ENCODE peak calls at places on chromosomes 11 and 22, in seven cellular contexts. O is IMR-90, F is H9, A is neuronal stem cell, C is mesenchymal stem cell, U is H1, B is mesendoderm. D is an unnamed sample. For H3K4me1, the result is how much of the 10 kb centered on the place peaks cover.

GRCh38 chr11:59011672-59012071 is 72.4 kb downstream of the GLYATL1 start:
- DNase-seq in O (no peak), F (peak), A (peak), C (no peak), U (peak), B (peak), D (no peak)

GRCh38 chr11:1938343-1939005 is 8.7 kb upstream of the MRPL23 start:
- DNase-seq in O (no peak), F (no peak), A (no peak), C (no peak), U (peak), B (no peak), D (no peak)

GRCh38 chr11:117230286-117230961 is 1.4 kb downstream of the PCSK7 start:
- DNase-seq in O (peak), F (no peak), A (no peak), C (no peak), U (no peak), B (no peak), D (no peak)

GRCh38 chr22:37427711-37428635 is 694 bp upstream of the ELFN2 start:
- DNase-seq in O (no peak), F (no peak), A (no peak), C (no peak), U (no peak), B (no peak), D (no peak)

GRCh38 chr11:86735462-86736302 is 63.3 kb upstream of the ME3 start:
- DNase-seq in O (peak), F (no peak), A (no peak), C (no peak), U (no peak), B (no peak), D (no peak)

GRCh38 chr22:25054943-25055511 is 102.5 kb downstream of the KIAA1671 start:
- DNase-seq in O (no peak), F (no peak), A (no peak), C (peak), U (no peak), B (no peak), D (no peak)

GRCh38 chr11:79437981-79438630 is 2.7 kb downstream of the TENM4 start:
- DNase-seq in O (peak), F (peak), A (no peak), C (peak), U (no peak), B (peak), D (no peak)

GRCh38 chr22:45999379-45999971 is 22.5 kb upstream of the WNT7B start:
- DNase-seq in O (no peak), F (no peak), A (no peak), C (no peak), U (no peak), B (no peak), D (no peak)

GRCh38 chr22:28027453-28028448 is 108.7 kb upstream of the PITPNB start:
- DNase-seq in O (no peak), F (no peak), A (no peak), C (no peak), U (no peak), B (no peak), D (no peak)

GRCh38 chr11:27471067-27471587 is 1.5 kb downstream of the LGR4 start:
- DNase-seq in O (no peak), F (no peak), A (no peak), C (peak), U (no peak), B (peak), D (peak)

GRCh38 chr11:69931994-69932910 is 113.0 kb upstream of the FGF3 start:
- DNase-seq in O (no peak), F (no peak), A (no peak), C (no peak), U (no peak), B (no peak), D (no peak)

GRCh38 chr11:72730243-72730642 is 22.0 kb downstream of the ARAP1 start:
- DNase-seq in O (no peak), F (peak), A (no peak), C (no peak), U (no peak), B (peak), D (no peak)

GRCh38 chr11:13924801-13925327 is 37.7 kb upstream of the SPON1 start:
- DNase-seq in O (no peak), F (no peak), A (no peak), C (no peak), U (no peak), B (peak), D (no peak)

GRCh38 chr11:78961938-78962701 is 387.5 kb upstream of the NARS2 start:
- DNase-seq in O (peak), F (peak), A (peak), C (peak), U (peak), B (peak), D (no peak)

DNA sequence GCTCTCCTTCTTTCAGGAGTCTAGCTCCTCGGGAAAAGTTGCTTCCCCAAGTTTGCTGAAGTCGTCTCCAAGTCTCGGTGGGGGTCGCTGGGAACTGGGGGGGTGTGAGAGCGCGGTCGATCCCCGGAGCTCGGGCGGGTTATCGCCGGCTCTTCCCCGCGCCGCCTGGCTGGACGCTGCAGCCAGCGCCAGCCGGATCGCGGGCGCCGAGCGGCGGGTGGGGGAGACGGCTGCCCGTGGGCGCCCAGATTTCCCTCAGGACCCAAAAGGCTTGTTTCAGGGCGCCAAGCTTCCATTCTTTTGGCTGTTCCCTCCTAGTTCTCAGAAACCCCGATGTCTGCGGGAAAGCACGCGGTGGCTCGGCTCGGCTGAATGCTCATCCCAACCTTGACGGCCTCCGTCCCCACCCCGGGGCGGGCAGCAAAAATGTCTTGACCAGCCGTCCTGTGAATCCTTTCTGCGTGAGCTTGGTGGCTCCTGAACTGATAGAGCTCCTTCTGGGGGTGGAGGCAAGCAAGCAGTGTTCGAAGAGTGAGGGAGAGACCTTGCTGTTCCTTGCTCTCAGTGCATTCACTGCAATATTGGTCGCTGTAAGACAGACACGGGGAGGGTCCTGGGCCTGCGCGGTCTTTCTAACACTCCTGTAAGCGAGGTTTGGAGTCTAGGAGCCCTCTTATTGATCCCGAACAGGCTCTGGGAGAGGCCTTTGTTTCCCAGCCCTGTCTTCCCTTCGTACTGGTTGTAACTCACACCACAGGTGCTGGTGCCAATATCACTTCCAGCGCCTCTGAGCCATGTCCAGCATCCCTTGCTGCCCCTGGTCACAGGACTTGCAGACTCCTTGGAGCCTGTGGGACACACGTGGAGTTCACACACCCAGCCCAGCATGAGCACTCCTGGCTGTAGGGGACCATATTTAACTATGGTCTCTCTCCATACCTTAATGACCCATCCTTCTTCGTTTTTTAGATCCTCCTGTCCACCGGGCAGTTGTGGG is 1.8 kb downstream of the ZBTB16 start:
- DNase-seq in O (no peak), F (no peak), A (peak), C (peak), U (peak), B (no peak), D (no peak)
- H2AK5ac ChIP-seq in O (no peak), F (no peak), A (peak), C (no peak), U (no peak), B (no peak), D (no peak)

GRCh38 chr11:71324788-71325417 is 72.5 kb upstream of the SHANK2 start:
- DNase-seq in O (no peak), F (no peak), A (no peak), C (no peak), U (no peak), B (no peak), D (no peak)

GRCh38 chr11:71327156-71328085 is 75.0 kb upstream of the SHANK2 start:
- DNase-seq in O (no peak), F (no peak), A (no peak), C (no peak), U (no peak), B (no peak), D (no peak)

GRCh38 chr11:71325418-71326327 is 73.3 kb upstream of the SHANK2 start:
- DNase-seq in O (no peak), F (no peak), A (no peak), C (no peak), U (no peak), B (no peak), D (no peak)

GRCh38 chr11:71323876-71324526 is 71.6 kb upstream of the SHANK2 start:
- DNase-seq in O (no peak), F (no peak), A (no peak), C (no peak), U (no peak), B (no peak), D (no peak)

DNA sequence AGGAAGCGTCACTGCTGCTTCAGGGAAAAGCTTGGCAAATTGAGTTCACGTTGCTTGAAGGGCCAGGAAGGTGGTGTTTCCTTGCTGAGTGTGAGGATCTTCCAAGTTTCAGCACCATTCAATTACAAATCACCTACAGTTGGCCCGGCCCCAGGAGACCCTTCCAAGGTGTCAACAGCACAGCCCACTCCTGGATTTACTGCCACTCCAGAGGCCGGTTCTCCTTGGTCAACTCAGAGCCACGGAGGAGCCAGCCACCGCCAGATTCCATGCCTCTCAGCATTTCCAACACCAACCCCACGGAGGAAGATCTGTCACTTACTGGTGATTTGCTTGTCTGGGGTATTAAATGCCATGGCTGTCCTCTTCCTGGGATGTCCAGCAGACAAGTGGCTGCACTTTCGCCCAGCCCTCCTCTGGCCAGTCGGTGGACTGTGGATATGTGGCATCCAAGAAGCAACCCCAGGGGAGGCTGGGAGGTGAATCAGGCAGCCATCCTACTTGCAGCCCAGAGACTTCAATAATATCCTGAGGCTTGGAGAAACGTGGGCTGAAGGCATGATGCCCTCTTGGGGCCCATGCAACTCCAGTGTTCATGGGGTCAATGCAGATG is 74.1 kb upstream of the SHANK2 start:
- DNase-seq in O (no peak), F (no peak), A (no peak), C (no peak), U (no peak), B (no peak), D (no peak)
- H3K23ac ChIP-seq in O (no peak), F (no peak), A (peak), C (no peak), U (no peak), B (no peak), D (no peak)

DNA sequence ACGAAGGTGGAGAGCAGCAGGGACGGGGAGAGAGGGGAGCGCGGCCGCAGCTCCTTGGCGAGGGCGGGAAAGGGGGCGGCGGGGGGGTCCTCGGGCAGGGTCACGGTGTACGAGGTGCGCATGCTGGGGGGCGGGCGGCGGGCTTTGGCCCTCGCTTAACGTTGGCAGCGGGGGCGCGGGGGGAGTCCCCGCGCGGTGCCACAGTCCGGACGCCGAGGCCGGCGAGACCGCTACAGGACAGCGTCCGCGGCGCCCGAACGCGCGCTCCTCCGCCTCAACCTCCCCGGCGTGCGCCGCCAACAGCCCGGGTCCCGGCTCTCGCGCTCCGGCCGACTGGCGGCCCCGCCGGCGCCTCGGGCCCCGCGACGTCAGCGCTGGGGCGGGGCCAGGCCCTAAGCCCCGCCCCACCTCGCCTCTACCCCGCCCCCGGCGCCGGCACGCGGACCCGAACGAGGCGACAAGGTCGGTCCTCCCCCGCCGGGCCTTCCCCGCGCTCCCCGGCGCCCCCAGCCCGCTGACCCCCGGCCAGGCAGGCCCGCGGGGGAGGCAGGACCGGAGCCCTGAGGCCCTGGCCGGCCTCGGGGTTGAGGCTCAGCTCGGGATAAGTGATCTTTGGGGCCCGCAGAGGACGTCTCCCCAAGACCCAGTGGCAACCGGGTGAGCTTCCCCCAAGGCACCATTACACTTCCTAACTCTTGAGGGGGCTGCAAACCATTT is 17.5 kb downstream of the USP2 start:
- DNase-seq in O (no peak), F (no peak), A (peak), C (no peak), U (peak), B (peak), D (peak)
- H3K4me1 ChIP-seq in O (under half), F (under half), A (under half), C (under half), U (under half), B (under half), D (under half)

DNA sequence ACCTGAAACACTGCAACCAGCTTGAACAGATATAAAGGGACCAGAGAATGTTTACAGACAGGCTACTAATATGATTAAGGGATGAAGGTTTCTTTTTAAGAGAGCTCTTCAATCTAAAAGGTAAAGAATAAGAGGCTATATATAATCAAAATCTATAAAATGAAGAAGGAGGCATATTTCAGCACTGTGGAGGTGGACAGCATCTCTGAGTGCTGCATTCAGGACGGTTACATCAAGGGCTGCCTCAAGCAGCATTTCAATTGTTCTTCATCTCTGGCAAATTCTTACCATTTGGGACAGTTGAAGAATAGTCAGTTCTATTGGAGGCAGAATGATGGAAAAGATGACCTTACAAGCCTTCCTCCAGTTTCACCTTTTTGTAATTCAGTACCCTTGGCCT is 139.6 kb upstream of the LMO1 start:
- DNase-seq in O (peak), F (no peak), A (no peak), C (peak), U (no peak), B (peak), D (no peak)
- H2AK5ac ChIP-seq in O (no peak), F (no peak), A (no peak), C (no peak), U (no peak), B (no peak), D (no peak)

DNA sequence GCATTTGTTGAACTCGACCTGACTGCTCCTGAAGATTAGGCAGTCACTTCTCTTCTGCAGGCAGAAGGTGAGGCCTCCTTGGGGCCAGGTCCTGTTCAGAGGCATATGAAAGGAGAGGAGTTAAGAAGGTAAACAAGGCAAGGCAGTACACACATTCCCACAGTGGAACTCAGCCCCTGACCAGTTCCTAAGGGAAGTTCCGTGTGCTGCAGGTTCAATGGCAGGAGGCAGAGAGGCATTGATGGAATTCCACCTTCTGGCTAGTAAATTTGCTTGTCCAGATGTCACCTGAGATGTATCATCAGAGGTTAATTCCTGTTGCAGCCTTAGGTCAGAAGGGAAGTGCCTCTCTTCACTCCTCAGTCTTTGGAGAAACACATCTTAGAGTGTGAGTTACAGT is 336.9 kb upstream of the MTNR1B start:
- DNase-seq in O (no peak), F (peak), A (no peak), C (no peak), U (no peak), B (peak), D (peak)
- H3K23ac ChIP-seq in O (no peak), F (no peak), A (no peak), C (no peak), U (no peak), B (no peak), D (no peak)

DNA sequence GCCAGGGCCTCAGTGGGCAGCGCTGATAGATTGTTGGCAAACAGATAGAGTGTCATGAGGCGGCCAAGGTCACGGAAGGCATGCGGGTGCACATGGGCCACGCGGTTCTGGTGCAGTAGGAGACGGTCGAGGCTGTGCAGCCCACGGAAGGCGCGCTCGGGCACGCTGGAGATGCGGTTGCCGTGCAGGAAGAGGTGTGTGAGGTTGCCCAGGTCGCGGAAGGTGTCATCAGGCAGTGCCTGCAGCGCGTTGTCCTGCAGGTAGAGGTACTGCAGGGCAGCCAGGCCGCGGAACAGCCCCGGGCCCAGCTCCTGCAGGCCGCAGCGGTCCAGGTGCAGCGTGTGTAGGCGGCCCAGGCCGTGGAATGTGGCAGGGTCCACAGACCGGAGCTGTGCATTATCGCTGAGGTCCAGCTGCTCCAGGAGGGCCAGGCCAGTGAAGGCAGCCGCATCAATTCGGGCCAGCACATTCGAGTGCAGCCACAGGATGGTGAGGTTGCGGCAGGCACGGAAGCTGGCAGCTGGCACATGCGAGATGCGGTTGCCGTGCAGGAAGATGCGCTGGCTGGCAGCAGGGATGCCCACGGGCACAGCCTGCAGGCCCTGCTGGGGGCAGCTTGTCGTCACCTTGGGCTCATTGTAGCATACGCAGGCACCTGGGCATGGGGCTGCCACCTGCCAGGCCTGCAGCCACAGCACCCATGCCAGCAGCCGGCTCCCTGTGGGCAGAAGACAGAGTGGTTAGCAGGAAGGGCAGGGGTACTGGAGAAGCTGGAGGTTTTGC is 25.5 kb downstream of the RTN4R start:
- DNase-seq in O (no peak), F (no peak), A (no peak), C (no peak), U (no peak), B (no peak), D (no peak)
- H3K4me1 ChIP-seq in O (under half), F (under half), A (half or more), C (half or more), U (under half), B (under half), D (under half)

GRCh38 chr11:900545-900944 is 10.1 kb downstream of the CHID1 start:
- DNase-seq in O (no peak), F (no peak), A (no peak), C (no peak), U (no peak), B (no peak), D (no peak)

GRCh38 chr11:897226-898159 is 13.1 kb downstream of the CHID1 start:
- DNase-seq in O (no peak), F (no peak), A (no peak), C (no peak), U (no peak), B (no peak), D (no peak)

GRCh38 chr11:899724-900123 is 10.9 kb downstream of the CHID1 start:
- DNase-seq in O (no peak), F (no peak), A (no peak), C (no peak), U (no peak), B (no peak), D (no peak)

GRCh38 chr11:898540-899190 is 11.9 kb downstream of the CHID1 start:
- DNase-seq in O (no peak), F (no peak), A (no peak), C (peak), U (no peak), B (peak), D (no peak)

DNA sequence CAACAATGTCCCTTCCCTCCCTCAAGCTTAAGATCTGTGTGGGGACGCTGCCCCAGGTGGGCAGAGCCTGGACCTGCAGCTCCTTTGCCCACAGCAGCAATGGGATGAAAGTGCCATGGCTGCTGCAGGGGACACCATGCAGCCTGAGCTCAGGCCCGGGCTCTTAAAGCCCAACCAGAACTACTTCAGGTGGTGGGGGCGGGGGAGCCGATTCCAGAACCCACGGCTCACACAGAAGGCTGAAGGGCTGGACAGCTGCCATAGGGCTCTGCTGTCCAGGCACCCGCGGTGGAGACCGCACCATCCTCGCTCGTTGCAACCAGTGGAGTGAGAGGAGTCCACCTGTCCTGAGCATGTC is 12.5 kb downstream of the CHID1 start:
- DNase-seq in O (peak), F (peak), A (no peak), C (peak), U (no peak), B (peak), D (no peak)
- H2AK5ac ChIP-seq in O (no peak), F (no peak), A (peak), C (no peak), U (no peak), B (no peak), D (no peak)

GRCh38 chr22:32583074-32583677 is 108.6 kb downstream of the FBXO7 start:
- DNase-seq in O (no peak), F (no peak), A (no peak), C (no peak), U (no peak), B (no peak), D (no peak)
- H3K23ac ChIP-seq in O (no peak), F (no peak), A (no peak), C (no peak), U (no peak), B (no peak), D (no peak)